ENCODE peak calls at places on chromosome 3, in four cellular contexts. K, M, S and Q are unnamed samples.
A peak's percentile ranks its signal among the peaks of the same experiment; 100 is the strongest.

GRCh38 chr3:82002993-82003642 is 241.7 kb upstream of the GBE1 start:
- DNase-seq in K (no peak), M (no peak), S (no peak), Q (no peak)

GRCh38 chr3:187735837-187736236 is 9.4 kb downstream of the BCL6 start:
- DNase-seq in K (no peak), M (no peak), S (no peak), Q (no peak)

GRCh38 chr3:172708905-172709775 is 1.7 kb downstream of the NCEH1 start:
- DNase-seq in K (no peak), M (no peak), S (no peak), Q (no peak)

GRCh38 chr3:16374047-16375019 is 109.3 kb downstream of the OXNAD1 start:
- DNase-seq in K (no peak), M (no peak), S (no peak), Q (no peak)

GRCh38 chr3:141305436-141305835 is 62.9 kb upstream of the ZBTB38 start:
- DNase-seq in K (no peak), M (no peak), S (no peak), Q (no peak)

GRCh38 chr3:194382892-194383223 is 13.3 kb upstream of the LRRC15 start:
- DNase-seq in K (no peak), M (no peak), S (no peak), Q (no peak)

GRCh38 chr3:120498947-120499346 is 48.2 kb upstream of the FSTL1 start:
- DNase-seq in K (no peak), M (no peak), S (peak; percentile 93), Q (no peak)

GRCh38 chr3:127456471-127457093 is 134.0 kb downstream of the TPRA1 start:
- DNase-seq in K (no peak), M (no peak), S (peak; percentile 43), Q (peak; percentile 44)

GRCh38 chr3:196268270-196269163 is 19.0 kb downstream of the PCYT1A start:
- DNase-seq in K (no peak), M (no peak), S (no peak), Q (peak; percentile 72)

GRCh38 chr3:20673866-20674265 is 487.9 kb upstream of the SGO1 start:
- DNase-seq in K (no peak), M (no peak), S (no peak), Q (no peak)

GRCh38 chr3:10957976-10958749 is 34.4 kb upstream of the SLC6A1 start:
- DNase-seq in K (peak; percentile 43), M (no peak), S (no peak), Q (no peak)

GRCh38 chr3:39141211-39141995 is 12.0 kb downstream of the CSRNP1 start:
- DNase-seq in K (no peak), M (no peak), S (no peak), Q (no peak)

GRCh38 chr3:15659254-15659975 is 57.9 kb downstream of the BTD start:
- DNase-seq in K (no peak), M (no peak), S (no peak), Q (no peak)

GRCh38 chr3:184176377-184177330 is 2.0 kb downstream of the AP2M1 start:
- DNase-seq in K (peak; percentile 80), M (no peak), S (peak; percentile 84), Q (no peak)

GRCh38 chr3:134075568-134075825 is 45.8 kb upstream of the SLCO2A1 start:
- DNase-seq in K (no peak), M (no peak), S (no peak), Q (no peak)